ENCODE peak calls at places on chromosomes 5 and 9, in four cellular contexts. U is mammary epithelial cell, N is endodermal cell, I is SK-N-SH. J is an unnamed sample.
A peak's percentile ranks its signal among the peaks of the same experiment; 100 is the strongest.

GRCh38 chr9:94718936-94719335 is 7.6 kb upstream of the AOPEP start:
- DNase-seq in N (no peak), U (no peak), I (no peak), J (no peak)

GRCh38 chr9:136160321-136160938 is 41.8 kb upstream of the TMEM250 start:
- DNase-seq in U (no peak), I (no peak), N (no peak), J (peak; percentile 55)

GRCh38 chr5:177086918-177087706 is 397 bp downstream of the FGFR4 start:
- DNase-seq in N (peak; percentile 95), U (peak; percentile 14), I (peak; percentile 88), J (peak; percentile 95)

GRCh38 chr5:58064799-58065198 is 395.1 kb downstream of the PLK2 start:
- DNase-seq in N (no peak), I (no peak), U (no peak), J (no peak)

GRCh38 chr9:137294091-137294683 is 7.9 kb downstream of the NRARP start:
- DNase-seq in U (peak; percentile 47), I (peak; percentile 73), N (peak; percentile 73), J (peak; percentile 48)

GRCh38 chr9:15430920-15431844 is 8.5 kb downstream of the SNAPC3 start:
- DNase-seq in U (no peak), N (peak; percentile 47), I (peak; percentile 19), J (no peak)

GRCh38 chr5:120538644-120539043 is 74.5 kb downstream of the PRR16 start:
- DNase-seq in U (peak; percentile 31), I (no peak), N (no peak), J (no peak)

GRCh38 chr5:120396186-120396585 is 67.9 kb upstream of the PRR16 start:
- DNase-seq in U (peak; percentile 66), I (no peak), N (no peak), J (no peak)

GRCh38 chr9:21996438-21996837 is 1.8 kb downstream of the CDKN2B-AS1 start:
- DNase-seq in N (peak; percentile 75), I (no peak), U (no peak), J (peak; percentile 34)

GRCh38 chr5:79582186-79582585 is 30.1 kb upstream of the TENT2 start:
- DNase-seq in N (no peak), I (no peak), U (no peak), J (no peak)

GRCh38 chr9:123642291-123643278 is 286.6 kb downstream of the CRB2 start:
- DNase-seq in U (no peak), I (peak; percentile 59), N (no peak), J (no peak)

GRCh38 chr5:180286-180918 is 10.9 kb upstream of the LRRC14B start:
- DNase-seq in U (no peak), N (no peak), I (no peak), J (peak; percentile 26)

GRCh38 chr9:3459076-3459475 is 66.7 kb downstream of the RFX3 start:
- DNase-seq in N (no peak), U (no peak), I (peak; percentile 6), J (no peak)

GRCh38 chr5:1252681-1253080 is 27.5 kb downstream of the SLC6A18 start:
- DNase-seq in N (no peak), I (no peak), U (no peak), J (no peak)

GRCh38 chr9:91214086-91214485 is 147.6 kb downstream of the AUH start:
- DNase-seq in U (no peak), N (no peak), I (no peak), J (no peak)

GRCh38 chr9:98860871-98861293 is 53.4 kb downstream of the GALNT12 start:
- DNase-seq in N (peak; percentile 53), I (peak; percentile 49), U (peak; percentile 25), J (peak; percentile 45)

GRCh38 chr9:109297899-109298298 is 23.0 kb downstream of the EPB41L4B start:
- DNase-seq in I (no peak), N (no peak), U (peak; percentile 97), J (no peak)

GRCh38 chr5:166370928-166371690 is 1920.3 kb upstream of the WWC1 start:
- DNase-seq in U (no peak), N (no peak), I (no peak), J (no peak)

GRCh38 chr9:16809912-16810610 is 60.4 kb downstream of the BNC2 start:
- DNase-seq in I (no peak), N (peak; percentile 96), U (peak; percentile 13), J (no peak)

GRCh38 chr5:106940986-106941385 is 729.8 kb downstream of the EFNA5 start:
- DNase-seq in N (no peak), I (no peak), U (no peak), J (no peak)

GRCh38 chr5:106940301-106940846 is 730.4 kb downstream of the EFNA5 start:
- DNase-seq in U (no peak), I (no peak), N (no peak), J (no peak)
- H3K4me3 ChIP-seq in U (no peak overlapping the region), I (no peak overlapping the region), N (no peak overlapping the region), J (no peak overlapping the region)

DNA sequence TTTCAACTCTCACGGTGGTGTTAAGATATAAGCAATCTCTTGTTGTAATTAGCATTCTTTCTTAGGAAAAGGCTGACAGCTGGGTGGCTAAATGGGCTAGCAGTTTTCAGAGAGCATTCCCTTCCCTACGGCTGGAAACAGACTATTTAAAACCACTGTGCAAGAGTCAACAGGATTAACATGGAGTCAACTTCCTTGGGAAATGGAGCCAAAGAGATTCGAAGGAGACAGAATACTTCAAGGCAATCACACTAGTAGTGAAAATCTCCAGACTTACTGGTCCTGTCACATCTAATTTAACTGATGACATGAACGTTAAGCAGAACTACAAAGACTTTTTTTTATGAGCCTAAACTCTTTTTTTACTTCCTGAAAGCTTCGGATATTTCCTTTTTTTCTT is 453.3 kb upstream of the ITGA1 start:
- DNase-seq in U (no peak), N (no peak), I (no peak), J (no peak)
- H3K27ac ChIP-seq in U (no peak overlapping the region), N (no peak overlapping the region), I (no peak overlapping the region), J (no peak overlapping the region)

DNA sequence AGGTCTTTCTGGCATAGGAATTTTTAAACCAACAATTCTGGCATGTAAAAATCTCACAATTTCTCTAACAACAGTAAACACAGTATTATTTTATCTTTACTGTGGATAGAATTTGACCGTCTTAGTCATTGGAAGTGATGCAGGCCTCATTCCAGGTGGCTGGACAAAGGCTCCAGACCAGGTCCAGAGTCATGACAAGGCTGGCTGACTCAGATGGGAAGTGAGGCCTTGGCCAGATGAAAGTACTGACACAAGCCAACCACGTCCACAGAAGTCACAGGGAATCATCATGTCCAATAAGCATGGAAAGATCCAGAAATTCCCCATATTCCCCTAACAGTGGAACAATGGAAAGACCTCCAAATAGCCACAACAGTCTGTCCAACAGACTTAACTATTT is 12.4 kb downstream of the SPOCK1 start:
- DNase-seq in U (no peak), I (no peak), N (no peak), J (no peak)
- H3K9ac ChIP-seq in U (no peak overlapping the region), I (no peak overlapping the region), N (no peak overlapping the region), J (no peak overlapping the region)

GRCh38 chr5:158434749-158435148 is 575.8 kb upstream of the CLINT1 start:
- DNase-seq in N (no peak), I (no peak), U (no peak), J (no peak)

GRCh38 chr5:158429564-158429963 is 570.6 kb upstream of the CLINT1 start:
- DNase-seq in N (no peak), U (peak; percentile 76), I (no peak), J (no peak)

GRCh38 chr5:158431369-158432029 is 572.6 kb upstream of the CLINT1 start:
- DNase-seq in I (no peak), N (no peak), U (peak; percentile 44), J (no peak)

GRCh38 chr5:158433634-158434033 is 574.7 kb upstream of the CLINT1 start:
- DNase-seq in N (no peak), U (no peak), I (no peak), J (no peak)

DNA sequence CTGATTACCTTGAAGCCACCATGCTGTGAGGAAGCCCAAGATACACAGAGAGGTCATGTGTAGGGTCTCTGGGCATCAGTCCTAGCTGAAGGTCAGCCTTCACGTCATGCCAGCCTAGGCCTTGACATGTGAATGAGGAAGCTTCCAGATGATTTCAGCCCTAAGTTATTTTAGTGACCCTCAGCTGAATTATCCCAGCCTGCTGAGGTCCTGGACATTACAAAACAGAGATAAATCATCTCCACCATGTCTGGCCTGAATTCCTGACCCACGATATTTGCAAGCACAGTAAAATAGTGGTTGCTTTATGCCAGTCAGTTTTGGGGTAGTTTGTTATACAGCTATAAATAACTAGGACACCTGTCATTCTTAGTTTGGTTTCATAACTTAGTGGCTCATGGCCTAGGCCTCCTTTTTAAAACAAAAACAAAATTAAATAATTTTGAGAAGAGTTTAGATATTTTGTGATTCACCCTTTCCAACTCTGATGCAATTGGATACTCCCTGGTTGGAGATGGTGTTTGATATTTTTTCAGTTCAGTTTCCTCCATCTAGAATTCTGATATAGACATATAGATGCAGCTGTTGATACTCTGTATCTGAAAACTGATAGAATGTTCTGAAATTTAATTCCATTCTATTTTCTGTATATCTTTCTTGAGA is 571.4 kb upstream of the CLINT1 start:
- DNase-seq in N (no peak), U (no peak), I (no peak), J (no peak)
- H3K4me3 ChIP-seq in N (no peak overlapping the region), U (no peak overlapping the region), I (no peak overlapping the region), J (no peak overlapping the region)

DNA sequence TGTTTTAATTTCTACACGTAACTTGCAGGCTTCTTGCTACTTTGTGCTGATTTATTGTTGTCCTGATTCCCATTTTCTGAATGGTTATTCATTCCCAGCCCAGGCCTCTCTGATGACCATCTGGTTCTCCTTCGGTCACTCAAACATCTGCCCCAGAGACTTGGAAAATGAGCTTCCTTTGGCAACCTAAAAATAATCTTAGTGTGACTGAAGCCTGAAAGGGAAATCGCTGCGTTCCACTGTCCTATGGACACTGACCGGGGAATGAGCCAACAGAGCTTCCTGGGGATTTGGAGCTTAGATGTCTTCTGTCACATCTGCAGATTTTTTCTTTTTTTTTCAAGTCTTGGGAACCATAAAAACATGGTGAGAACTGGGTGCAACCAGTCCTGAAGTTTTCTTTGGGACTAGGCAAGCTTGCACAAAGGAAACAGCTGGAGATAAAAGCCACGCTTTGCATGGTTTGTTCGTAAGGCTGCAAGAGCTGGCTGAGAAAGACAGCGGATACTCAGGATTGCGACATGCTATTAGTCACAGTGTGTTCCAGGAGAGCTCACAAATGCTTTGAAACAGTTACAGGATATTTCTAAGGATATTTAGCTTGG is 146.3 kb downstream of the GOLPH3 start:
- DNase-seq in U (peak; percentile 91), N (peak; percentile 58), I (no peak), J (no peak)
- H3K27ac ChIP-seq in U (no peak overlapping the region), N (peak overlapping the region; percentile 81), I (no peak overlapping the region), J (peak overlapping the region; percentile 32)

J was measured in kidney.